ENCODE peak calls at places on chromosomes 2 and 18, in eight cellular contexts. One of them, this sample, is unnamed.
A peak's percentile ranks its signal among the peaks of the same experiment; 100 is the strongest.

GRCh38 chr2:218746960-218747359 is 35.0 kb upstream of the CYP27A1 start:
- ATAC-seq in K562: no peak
- ATAC-seq in Panc1: no peak
- ATAC-seq in HCT116: no peak
- ATAC-seq in HepG2: no peak
- ATAC-seq in GM12878: no peak
- ATAC-seq in upper lobe of left lung: no peak
- ATAC-seq in GM23338: no peak
- ATAC-seq in this sample: no peak

GRCh38 chr2:160373263-160374019 is 120.2 kb downstream of the RBMS1 start:
- ATAC-seq in GM23338: no peak
- ATAC-seq in HCT116: no peak
- ATAC-seq in HepG2: no peak
- ATAC-seq in Panc1: no peak
- ATAC-seq in GM12878: no peak
- ATAC-seq in upper lobe of left lung: no peak
- ATAC-seq in K562: no peak
- ATAC-seq in this sample: no peak

GRCh38 chr2:230542751-230543150 is 126.8 kb downstream of the SP100 start:
- ATAC-seq in K562: no peak
- ATAC-seq in HCT116: no peak
- ATAC-seq in Panc1: no peak
- ATAC-seq in GM12878: no peak
- ATAC-seq in GM23338: no peak
- ATAC-seq in HepG2: no peak
- ATAC-seq in upper lobe of left lung: no peak
- ATAC-seq in this sample: no peak

GRCh38 chr2:78754930-78755329 is 270.6 kb upstream of the REG3G start:
- ATAC-seq in HCT116: no peak
- ATAC-seq in Panc1: no peak
- ATAC-seq in HepG2: no peak
- ATAC-seq in K562: no peak
- ATAC-seq in GM12878: no peak
- ATAC-seq in upper lobe of left lung: no peak
- ATAC-seq in GM23338: no peak
- ATAC-seq in this sample: no peak

GRCh38 chr2:64399521-64399920 is 54.4 kb upstream of the LGALSL start:
- ATAC-seq in HepG2: no peak
- ATAC-seq in HCT116: no peak
- ATAC-seq in GM23338: no peak
- ATAC-seq in GM12878: no peak
- ATAC-seq in Panc1: no peak
- ATAC-seq in K562: no peak
- ATAC-seq in upper lobe of left lung: no peak
- ATAC-seq in this sample: no peak

GRCh38 chr2:222797308-222797707 is 63.5 kb upstream of the ACSL3 start:
- ATAC-seq in GM12878: peak; percentile 70
- ATAC-seq in HCT116: peak; percentile 63
- ATAC-seq in K562: peak; percentile 71
- ATAC-seq in upper lobe of left lung: no peak
- ATAC-seq in Panc1: no peak
- ATAC-seq in HepG2: no peak
- ATAC-seq in GM23338: peak; percentile 32
- ATAC-seq in this sample: no peak

GRCh38 chr2:16014041-16014787 is 73.9 kb downstream of the MYCN start:
- ATAC-seq in HepG2: peak; percentile 59
- ATAC-seq in GM12878: no peak
- ATAC-seq in K562: peak; percentile 62
- ATAC-seq in GM23338: peak; percentile 15
- ATAC-seq in Panc1: no peak
- ATAC-seq in HCT116: no peak
- ATAC-seq in upper lobe of left lung: no peak
- ATAC-seq in this sample: no peak

GRCh38 chr2:231123362-231123898 is 1.4 kb downstream of the HTR2B start:
- ATAC-seq in K562: no peak
- ATAC-seq in HepG2: peak; percentile 92
- ATAC-seq in upper lobe of left lung: no peak
- ATAC-seq in HCT116: no peak
- ATAC-seq in GM23338: peak; percentile 63
- ATAC-seq in Panc1: peak; percentile 26
- ATAC-seq in GM12878: peak; percentile 90
- ATAC-seq in this sample: no peak

GRCh38 chr2:219184116-219184515 is 6.0 kb downstream of the RETREG2 start:
- ATAC-seq in HepG2: no peak
- ATAC-seq in HCT116: no peak
- ATAC-seq in GM12878: no peak
- ATAC-seq in GM23338: no peak
- ATAC-seq in K562: no peak
- ATAC-seq in Panc1: no peak
- ATAC-seq in upper lobe of left lung: no peak
- ATAC-seq in this sample: no peak

GRCh38 chr2:217643814-217644301 is 358.9 kb downstream of the TNS1 start:
- ATAC-seq in GM12878: no peak
- ATAC-seq in upper lobe of left lung: no peak
- ATAC-seq in HepG2: no peak
- ATAC-seq in K562: no peak
- ATAC-seq in Panc1: no peak
- ATAC-seq in GM23338: no peak
- ATAC-seq in HCT116: no peak
- ATAC-seq in this sample: peak; percentile 39
- TF ChIP-seq POLR2AphosphoS5 in GM12878: no peak
- TF ChIP-seq POLR2AphosphoS5 in upper lobe of left lung: no peak
- TF ChIP-seq POLR2AphosphoS5 in HepG2: no peak
- TF ChIP-seq POLR2AphosphoS5 in K562: no peak
- TF ChIP-seq POLR2AphosphoS5 in Panc1: no peak
- TF ChIP-seq POLR2AphosphoS5 in GM23338: no peak
- TF ChIP-seq POLR2AphosphoS5 in HCT116: no peak
- TF ChIP-seq POLR2AphosphoS5 in this sample: no peak

DNA sequence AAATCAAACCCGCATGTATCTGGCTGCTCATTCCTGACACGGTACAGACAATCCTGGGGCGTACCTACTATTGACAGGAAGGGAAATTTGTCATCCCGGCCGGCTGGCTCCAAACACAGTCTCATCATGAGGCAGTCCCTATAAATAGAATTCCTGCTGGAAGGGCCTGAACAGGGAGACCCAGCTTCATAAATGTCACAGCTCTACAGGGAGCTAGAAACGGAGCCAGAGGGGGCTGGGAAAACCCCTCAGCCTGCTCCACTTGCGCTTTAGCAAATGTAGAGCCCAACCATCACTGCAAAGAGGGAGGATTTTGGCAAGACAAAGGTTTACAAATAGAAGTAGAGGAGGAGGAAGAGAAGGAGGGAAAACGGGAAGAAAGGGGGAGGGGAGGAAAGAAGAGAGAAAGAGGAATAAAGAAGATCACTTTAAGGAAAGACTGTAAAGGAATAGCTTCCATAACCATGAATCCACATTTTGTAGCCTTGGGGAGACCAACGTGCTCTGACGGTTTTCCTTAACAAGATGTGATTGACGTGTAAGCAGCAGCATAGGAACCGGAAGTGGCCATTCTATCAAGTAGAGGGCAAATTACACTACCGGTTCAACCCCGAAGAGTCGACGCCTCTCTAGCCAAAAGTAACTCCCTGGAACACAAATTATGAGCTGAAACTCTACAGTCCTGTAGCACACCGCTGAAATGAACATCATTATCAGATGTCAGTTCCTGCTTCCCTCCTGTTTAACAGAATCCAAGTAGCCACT is 56.8 kb upstream of the TTN start:
- ATAC-seq in GM12878: no peak
- ATAC-seq in GM23338: peak; percentile 88
- ATAC-seq in HepG2: no peak
- ATAC-seq in Panc1: peak; percentile 79
- ATAC-seq in upper lobe of left lung: peak; percentile 26
- ATAC-seq in K562: no peak
- ATAC-seq in HCT116: no peak
- ATAC-seq in this sample: peak; percentile 77
- H3K27ac ChIP-seq in GM12878: no peak overlapping the region
- H3K27ac ChIP-seq in GM23338: no peak overlapping the region
- H3K27ac ChIP-seq in HepG2: no peak overlapping the region
- H3K27ac ChIP-seq in Panc1: no peak overlapping the region
- H3K27ac ChIP-seq in upper lobe of left lung: peak overlapping the region; percentile 70
- H3K27ac ChIP-seq in K562: no peak overlapping the region
- H3K27ac ChIP-seq in HCT116: no peak overlapping the region
- H3K27ac ChIP-seq in this sample: peak overlapping the region; percentile 73

GRCh38 chr18:55144226-55144625 is 185.0 kb upstream of the CCDC68 start:
- ATAC-seq in HepG2: no peak
- ATAC-seq in HCT116: no peak
- ATAC-seq in K562: no peak
- ATAC-seq in GM12878: no peak
- ATAC-seq in GM23338: no peak
- ATAC-seq in Panc1: no peak
- ATAC-seq in upper lobe of left lung: no peak
- ATAC-seq in this sample: no peak
- TF ChIP-seq POLR2AphosphoS5 in HepG2: no peak
- TF ChIP-seq POLR2AphosphoS5 in HCT116: no peak
- TF ChIP-seq POLR2AphosphoS5 in K562: no peak
- TF ChIP-seq POLR2AphosphoS5 in GM12878: no peak
- TF ChIP-seq POLR2AphosphoS5 in GM23338: no peak
- TF ChIP-seq POLR2AphosphoS5 in Panc1: no peak
- TF ChIP-seq POLR2AphosphoS5 in upper lobe of left lung: no peak
- TF ChIP-seq POLR2AphosphoS5 in this sample: no peak

GRCh38 chr2:196685792-196686191 is 46.3 kb downstream of the CCDC150 start:
- ATAC-seq in GM12878: no peak
- ATAC-seq in upper lobe of left lung: no peak
- ATAC-seq in HCT116: no peak
- ATAC-seq in Panc1: no peak
- ATAC-seq in GM23338: no peak
- ATAC-seq in HepG2: no peak
- ATAC-seq in K562: no peak
- ATAC-seq in this sample: no peak
- H3K27ac ChIP-seq in GM12878: no peak overlapping the region
- H3K27ac ChIP-seq in upper lobe of left lung: no peak overlapping the region
- H3K27ac ChIP-seq in HCT116: no peak overlapping the region
- H3K27ac ChIP-seq in Panc1: no peak overlapping the region
- H3K27ac ChIP-seq in GM23338: no peak overlapping the region
- H3K27ac ChIP-seq in HepG2: no peak overlapping the region
- H3K27ac ChIP-seq in K562: no peak overlapping the region
- H3K27ac ChIP-seq in this sample: no peak overlapping the region

This sample was measured in gastroesophageal sphincter.